ENCODE peak calls at places on chromosome 20, in six cellular contexts. L is tibial nerve, S is A549, F is right lobe of liver, D is uterus, Q is lung. W is an unnamed sample. For H3K9me3 and H3K4me1, the result is how much of the 10 kb centered on the place peaks cover.

GRCh38 chr20:24791949-24792348 is 157.1 kb upstream of the CST7 start:
- DNase-seq in Q (no peak), F (no peak), S (no peak), D (no peak), L (no peak), W (no peak)

GRCh38 chr20:34971873-34972235 is 16.2 kb downstream of the MYH7B start:
- DNase-seq in Q (no peak), L (no peak), S (no peak), F (peak), D (no peak), W (no peak)

GRCh38 chr20:63183422-63184146 is 32.3 kb downstream of the YTHDF1 start:
- DNase-seq in S (peak), F (no peak), L (no peak), D (no peak), Q (peak), W (peak)

GRCh38 chr20:62214067-62214466 is 6.0 kb downstream of the HRH3 start:
- DNase-seq in L (no peak), D (no peak), Q (no peak), S (no peak), F (no peak), W (no peak)

GRCh38 chr20:34190679-34191090 is 50.5 kb upstream of the ASIP start:
- DNase-seq in D (peak), L (peak), Q (peak), F (peak), S (peak), W (peak)

GRCh38 chr20:14525439-14525838 is 188.0 kb upstream of the FLRT3 start:
- DNase-seq in D (no peak), Q (no peak), F (no peak), S (no peak), L (no peak), W (no peak)

GRCh38 chr20:18165553-18165952 is 27.9 kb downstream of the KAT14 start:
- DNase-seq in Q (no peak), F (no peak), D (no peak), L (no peak), S (no peak), W (no peak)

GRCh38 chr20:38812182-38812581 is 6.7 kb downstream of the PPP1R16B start:
- DNase-seq in F (no peak), D (no peak), S (no peak), L (no peak), Q (no peak), W (no peak)

GRCh38 chr20:46348972-46349741 is 40.9 kb upstream of the CDH22 start:
- DNase-seq in F (no peak), Q (no peak), D (peak), L (peak), S (peak), W (peak)

GRCh38 chr20:51313275-51313898 is 229.1 kb downstream of the NFATC2 start:
- DNase-seq in F (no peak), D (no peak), Q (no peak), L (no peak), S (no peak), W (no peak)

GRCh38 chr20:37741055-37741454 is 47.2 kb downstream of the CTNNBL1 start:
- DNase-seq in S (peak), F (no peak), Q (no peak), D (no peak), L (no peak), W (no peak)

GRCh38 chr20:46205349-46205748 is 87.2 kb downstream of the CD40 start:
- DNase-seq in D (no peak), S (no peak), L (no peak), Q (no peak), F (no peak), W (no peak)

GRCh38 chr20:44166008-44166407 is 21.0 kb downstream of the JPH2 start:
- DNase-seq in F (no peak), D (no peak), S (peak), L (no peak), Q (no peak), W (no peak)

GRCh38 chr20:17570347-17571152 is 675 bp downstream of the DSTN start:
- DNase-seq in L (peak), S (peak), D (peak), F (no peak), Q (peak), W (peak)

GRCh38 chr20:9112541-9113515 is 43.9 kb downstream of the PLCB4 start:
- DNase-seq in Q (no peak), F (no peak), D (no peak), S (no peak), L (no peak), W (no peak)

GRCh38 chr20:14193443-14193842 is 144.0 kb downstream of the FLRT3 start:
- DNase-seq in S (peak), Q (no peak), F (no peak), L (no peak), D (no peak), W (no peak)

GRCh38 chr20:45372646-45373352 is 5.3 kb downstream of the TP53TG5 start:
- DNase-seq in Q (no peak), L (no peak), D (peak), S (no peak), F (no peak), W (no peak)

GRCh38 chr20:54065601-54066038 is 4.8 kb downstream of the BCAS1 start:
- DNase-seq in L (no peak), Q (no peak), F (no peak), D (no peak), S (no peak), W (no peak)

GRCh38 chr20:62744761-62745160 is 36.1 kb downstream of the NTSR1 start:
- DNase-seq in Q (no peak), F (no peak), D (no peak), L (no peak), S (no peak), W (no peak)

GRCh38 chr20:20713244-20713765 is 861 bp upstream of the RALGAPA2 start:
- DNase-seq in S (no peak), D (no peak), F (no peak), L (no peak), Q (no peak), W (no peak)

GRCh38 chr20:37327748-37328147 is 18.2 kb upstream of the SRC start:
- DNase-seq in S (no peak), D (peak), L (peak), Q (peak), F (no peak), W (peak)

GRCh38 chr20:13953227-13953626 is 37.2 kb downstream of the SEL1L2 start:
- DNase-seq in Q (no peak), F (no peak), L (no peak), D (no peak), S (peak), W (no peak)

GRCh38 chr20:40763646-40764295 is 74.7 kb upstream of the MAFB start:
- DNase-seq in Q (no peak), S (no peak), L (no peak), D (no peak), F (no peak), W (no peak)

GRCh38 chr20:61370841-61371303 is 118.8 kb downstream of the CDH4 start:
- DNase-seq in F (no peak), L (no peak), S (no peak), D (no peak), Q (no peak), W (no peak)

GRCh38 chr20:57688864-57689263 is 21.0 kb downstream of the PMEPA1 start:
- DNase-seq in S (no peak), Q (no peak), F (no peak), D (peak), L (no peak), W (no peak)
- TF ChIP-seq CTCF in S (no peak), Q (no peak), F (no peak), D (no peak), L (no peak), W (no peak)

DNA sequence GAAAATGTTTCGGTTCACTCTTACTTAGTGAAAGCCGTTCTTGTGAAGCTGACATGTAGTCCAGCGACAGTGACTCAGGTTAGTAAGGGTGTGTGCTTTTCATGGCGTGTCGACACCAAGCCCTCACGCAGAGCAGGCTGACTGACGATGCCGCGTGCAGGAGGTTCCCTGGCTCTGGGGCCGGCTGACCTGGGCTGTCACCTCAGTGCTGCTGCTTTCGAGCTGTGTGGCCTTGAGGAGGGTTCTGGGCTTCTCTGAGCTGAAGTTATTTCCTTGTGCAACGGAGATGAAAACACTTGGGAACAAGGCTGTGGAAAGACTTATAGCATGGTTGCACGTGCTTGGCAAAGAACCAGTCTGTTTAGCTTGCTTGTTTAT is 59.2 kb downstream of the PHACTR3 start:
- DNase-seq in Q (peak), D (no peak), L (no peak), S (no peak), F (no peak), W (no peak)
- H3K9me3 ChIP-seq in Q (under half), D (under half), L (under half), S (under half), F (under half), W (under half)

GRCh38 chr20:36170542-36171215 is 16.1 kb downstream of the EPB41L1 start:
- DNase-seq in L (no peak), S (no peak), Q (no peak), F (no peak), D (no peak), W (no peak)
- H3K4me1 ChIP-seq in L (under half), S (under half), Q (under half), F (under half), D (under half), W (under half)

GRCh38 chr20:3171391-3172125 is 1.8 kb downstream of the LZTS3 start:
- DNase-seq in F (no peak), D (no peak), Q (no peak), L (no peak), S (no peak), W (no peak)

GRCh38 chr20:3174442-3175263 is 1.3 kb upstream of the LZTS3 start:
- DNase-seq in F (no peak), Q (no peak), S (peak), L (no peak), D (no peak), W (no peak)

GRCh38 chr20:3173582-3174441 is 463 bp upstream of the LZTS3 start:
- DNase-seq in D (peak), L (peak), F (peak), Q (peak), S (peak), W (peak)

GRCh38 chr20:3172126-3172932 is 1.0 kb downstream of the LZTS3 start:
- DNase-seq in Q (no peak), F (no peak), L (no peak), D (no peak), S (no peak), W (no peak)

GRCh38 chr20:3172933-3173581 is at the start of gene LZTS3:
- DNase-seq in S (peak), Q (peak), D (peak), F (peak), L (peak), W (peak)
- TF ChIP-seq CTCF in S (peak), Q (no peak), D (peak), F (no peak), L (no peak), W (no peak)

GRCh38 chr20:16025084-16025483 is 548.2 kb downstream of the KIF16B start:
- DNase-seq in S (no peak), F (no peak), D (no peak), Q (no peak), L (no peak), W (no peak)

GRCh38 chr20:16027710-16028109 is 545.5 kb downstream of the KIF16B start:
- DNase-seq in L (no peak), S (no peak), F (no peak), D (no peak), Q (no peak), W (no peak)

GRCh38 chr20:16030253-16030652 is 543.0 kb downstream of the KIF16B start:
- DNase-seq in Q (no peak), S (no peak), D (no peak), F (no peak), L (no peak), W (no peak)

GRCh38 chr20:16028923-16029322 is 544.3 kb downstream of the KIF16B start:
- DNase-seq in S (no peak), D (no peak), F (no peak), L (no peak), Q (no peak), W (no peak)
- H3K9me3 ChIP-seq in S (under half), D (under half), F (under half), L (under half), Q (under half), W (under half)

DNA sequence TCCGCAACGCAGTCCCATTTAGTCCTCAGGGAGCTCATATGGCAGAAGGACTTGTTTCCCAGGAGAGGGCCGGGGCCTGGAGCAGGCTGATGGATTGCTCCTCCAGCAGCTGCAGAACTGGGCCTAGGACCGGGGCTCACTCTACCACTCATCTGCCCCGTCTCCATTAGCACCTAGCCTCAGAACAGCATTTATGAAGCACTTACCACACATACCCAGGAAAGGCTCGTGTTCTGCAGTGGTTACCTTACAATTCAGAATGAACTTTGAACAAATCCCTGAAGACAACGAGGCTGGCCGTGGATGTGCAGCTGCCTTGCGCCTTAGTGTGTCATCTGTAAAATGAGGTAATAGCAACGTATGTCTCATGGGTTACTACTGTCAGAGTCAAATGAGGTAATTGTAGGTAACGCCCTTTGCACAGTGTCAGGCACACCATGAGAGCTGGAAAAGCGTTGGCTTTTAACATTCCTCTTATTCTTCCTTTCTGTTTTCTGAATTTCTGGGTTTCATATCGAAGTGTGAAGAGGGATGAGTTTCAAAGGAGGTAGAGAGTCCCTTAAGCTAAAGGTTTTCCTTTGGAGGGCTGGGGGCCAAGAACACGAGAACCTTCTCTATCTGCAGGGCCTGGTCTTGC is 46.3 kb upstream of the CD93 start:
- DNase-seq in S (no peak), L (no peak), D (no peak), Q (no peak), F (no peak), W (no peak)
- H3K4me1 ChIP-seq in S (under half), L (under half), D (under half), Q (under half), F (under half), W (under half)

GRCh38 chr20:32784369-32785080 is 22.3 kb downstream of the DNMT3B start:
- DNase-seq in D (no peak), F (no peak), L (no peak), S (no peak), Q (no peak), W (no peak)

GRCh38 chr20:32790751-32791057 is 28.5 kb downstream of the DNMT3B start:
- DNase-seq in Q (no peak), D (no peak), S (no peak), L (no peak), F (no peak), W (no peak)

GRCh38 chr20:32789896-32790750 is 27.9 kb downstream of the DNMT3B start:
- DNase-seq in Q (peak), D (peak), L (peak), S (peak), F (peak), W (peak)

GRCh38 chr20:32786059-32786760 is 24.0 kb downstream of the DNMT3B start:
- DNase-seq in L (no peak), D (no peak), S (no peak), F (no peak), Q (no peak), W (no peak)

DNA sequence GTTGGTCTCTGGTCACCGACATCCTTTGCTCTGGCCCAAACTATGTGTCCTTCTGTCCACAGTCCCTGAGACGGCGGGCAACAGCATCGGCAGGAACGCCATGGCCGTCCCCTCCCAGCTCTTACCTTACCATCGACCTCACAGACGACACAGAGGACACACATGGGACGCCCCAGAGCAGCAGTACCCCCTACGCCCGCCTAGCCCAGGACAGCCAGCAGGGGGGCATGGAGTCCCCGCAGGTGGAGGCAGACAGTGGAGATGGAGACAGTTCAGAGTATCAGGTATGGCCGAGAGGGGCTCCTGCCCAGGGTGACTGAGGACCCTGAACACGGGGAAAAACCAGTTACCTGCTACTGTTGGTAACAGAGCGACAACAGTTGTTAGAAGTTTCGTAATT is 25.0 kb downstream of the DNMT3B start:
- DNase-seq in F (no peak), S (no peak), L (no peak), Q (no peak), D (no peak), W (no peak)
- TF ChIP-seq CTCF in F (no peak), S (no peak), L (no peak), Q (no peak), D (no peak), W (no peak)

GRCh38 chr20:49283703-49284625 is 6.1 kb upstream of the ZNFX1 start:
- DNase-seq in Q (no peak), L (no peak), S (no peak), D (no peak), F (no peak), W (no peak)
- H3K9me3 ChIP-seq in Q (under half), L (half or more), S (under half), D (under half), F (under half), W (under half)